ENCODE peak calls at places on chromosomes 4 and X, in nine cellular contexts. J is AG04450, I is mammary epithelial cell, Y is WERI-Rb-1, H is breast epithelium, V is hepatocyte, D is neural progenitor cell, F is pancreas, X is ovary. U is an unnamed sample.

GRCh38 chr4:172734555-172734954 is 434.1 kb upstream of the GALNT7 start:
- DNase-seq in I (no peak), F (no peak), V (no peak), Y (no peak), H (no peak), X (no peak), D (no peak), J (no peak), U (no peak)

GRCh38 chr4:159366966-159367365 is 264.1 kb downstream of the RAPGEF2 start:
- DNase-seq in Y (no peak), H (no peak), X (no peak), I (no peak), V (no peak), F (no peak), D (no peak), J (no peak), U (no peak)

GRCh38 chr4:6221296-6221850 is 21.0 kb upstream of the JAKMIP1 start:
- DNase-seq in I (no peak), Y (no peak), V (no peak), H (peak; percentile 9), F (no peak), D (peak; percentile 36), J (no peak), X (no peak), U (no peak)

GRCh38 chrX:4710618-4711433 is 997.4 kb upstream of the PRKX start:
- DNase-seq in D (peak; percentile 28), X (no peak), F (peak; percentile 31), J (no peak), Y (peak; percentile 12), V (peak; percentile 76), H (no peak), I (peak; percentile 80), U (no peak)

GRCh38 chr4:57424231-57424897 is 314.2 kb upstream of the IGFBP7 start:
- DNase-seq in J (no peak), D (no peak), H (no peak), F (peak; percentile 41), X (no peak), I (peak; percentile 90), V (peak; percentile 28), Y (no peak), U (no peak)

GRCh38 chrX:16433021-16433420 is 216.9 kb upstream of the S100G start:
- DNase-seq in H (no peak), I (no peak), Y (no peak), J (no peak), X (no peak), F (no peak), D (no peak), V (no peak), U (no peak)

GRCh38 chr4:157575339-157575738 is 354.8 kb downstream of the GRIA2 start:
- DNase-seq in J (no peak), D (no peak), I (no peak), F (no peak), Y (no peak), V (no peak), X (no peak), H (no peak), U (no peak)

GRCh38 chrX:74422576-74423288 is 1.4 kb downstream of the SLC16A2 start:
- DNase-seq in D (peak; percentile 78), I (peak; percentile 54), V (peak; percentile 74), Y (peak; percentile 59), X (peak; percentile 71), J (peak; percentile 37), F (peak; percentile 33), H (peak; percentile 52), U (no peak)

GRCh38 chrX:139091086-139091485 is 379.6 kb upstream of the FGF13 start:
- DNase-seq in H (no peak), D (no peak), J (no peak), V (no peak), X (no peak), Y (no peak), F (no peak), I (no peak), U (no peak)

GRCh38 chrX:139094671-139095592 is 383.4 kb upstream of the FGF13 start:
- DNase-seq in X (no peak), I (peak; percentile 57), H (no peak), J (no peak), D (no peak), Y (no peak), F (no peak), V (peak; percentile 23), U (no peak)

GRCh38 chrX:139093201-139093600 is 381.7 kb upstream of the FGF13 start:
- DNase-seq in X (no peak), Y (no peak), H (no peak), D (no peak), F (no peak), I (no peak), J (no peak), V (no peak), U (no peak)

GRCh38 chrX:139086243-139086642 is 374.7 kb upstream of the FGF13 start:
- DNase-seq in J (no peak), X (no peak), I (no peak), V (no peak), Y (no peak), D (no peak), F (no peak), H (no peak), U (no peak)

DNA sequence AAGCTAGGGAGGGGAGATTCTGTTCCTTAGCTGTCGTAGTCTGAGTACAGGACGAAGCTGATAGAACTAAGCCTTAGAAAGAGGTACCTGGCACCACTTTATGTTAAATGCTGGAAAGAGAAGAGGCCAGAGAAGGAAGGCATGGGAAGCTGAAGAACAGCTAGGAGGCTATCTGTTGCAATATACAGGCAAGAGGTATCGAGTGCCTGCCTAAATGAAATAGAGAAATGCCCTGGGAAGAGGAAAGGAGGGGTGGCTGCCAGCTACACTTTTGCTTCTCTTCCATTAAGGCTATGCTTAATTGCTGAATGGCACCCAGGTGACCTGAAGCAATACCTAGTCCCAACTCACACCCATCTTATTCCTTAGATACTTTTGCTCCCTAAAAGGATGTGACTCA is 380.4 kb upstream of the FGF13 start:
- DNase-seq in I (no peak), Y (no peak), F (no peak), H (no peak), D (no peak), V (no peak), J (no peak), X (no peak), U (no peak)
- TF ChIP-seq CTCF in I (no peak), Y (no peak), F (no peak), H (no peak), D (no peak), V (no peak), J (no peak), X (no peak), U (no peak)

DNA sequence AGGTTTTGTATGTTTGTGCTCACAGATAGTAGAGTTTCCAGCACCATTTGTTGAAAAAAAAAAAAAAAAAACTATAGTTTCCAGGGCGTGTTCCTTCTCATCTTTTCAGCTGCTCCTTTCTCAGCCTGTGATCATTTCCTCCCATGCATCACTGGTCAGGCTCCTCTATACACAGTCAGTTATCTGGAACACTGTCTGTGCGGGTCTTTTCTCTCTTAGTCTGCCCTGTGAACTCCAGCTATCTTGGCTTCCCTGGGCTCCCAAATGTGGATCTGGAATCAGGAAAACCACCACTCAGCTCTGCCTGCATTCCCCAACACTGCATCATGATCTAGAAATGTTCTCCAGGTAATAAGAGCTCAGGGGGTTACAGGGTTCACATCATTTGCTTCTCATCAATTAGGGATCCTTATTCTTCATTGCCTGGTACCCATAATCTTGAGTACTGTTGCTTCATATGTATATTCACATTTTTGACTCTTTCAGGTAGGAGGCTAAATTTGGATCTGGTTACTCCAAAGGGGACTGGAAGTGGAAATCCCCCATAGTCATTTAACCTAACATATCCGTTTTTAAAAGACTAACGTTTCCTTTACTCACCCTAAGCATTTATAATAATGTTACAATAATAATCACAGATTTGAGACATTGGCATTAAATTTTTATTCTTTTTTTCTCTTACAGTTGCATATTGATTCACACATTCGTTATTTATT is 221.8 kb upstream of the KLF3 start:
- DNase-seq in J (no peak), F (no peak), X (no peak), H (no peak), I (no peak), V (no peak), D (no peak), Y (no peak), U (no peak)
- H3K9me3 ChIP-seq in J (no peaks in the 10 kb centered on the region), F (no peaks in the 10 kb centered on the region), X (no peaks in the 10 kb centered on the region), H (no peaks in the 10 kb centered on the region), I (no peaks in the 10 kb centered on the region), V (no peaks in the 10 kb centered on the region), D (peaks cover 5% of the 10 kb centered on the region), Y (peaks cover 10% of the 10 kb centered on the region), U (peaks cover 8% of the 10 kb centered on the region)

GRCh38 chrX:120366794-120367193 is 4.9 kb downstream of the ATP1B4 start:
- DNase-seq in J (no peak), D (no peak), Y (no peak), I (no peak), V (no peak), X (no peak), F (no peak), H (no peak), U (no peak)

GRCh38 chrX:120365968-120366367 is 4.1 kb downstream of the ATP1B4 start:
- DNase-seq in X (no peak), D (no peak), J (no peak), Y (no peak), I (no peak), V (no peak), H (no peak), F (no peak), U (no peak)

GRCh38 chrX:120361906-120362305 is at the start of gene ATP1B4:
- DNase-seq in V (no peak), Y (no peak), D (no peak), X (no peak), I (no peak), F (no peak), J (no peak), H (no peak), U (no peak)

GRCh38 chrX:120367390-120368100 is 5.7 kb downstream of the ATP1B4 start:
- DNase-seq in Y (no peak), F (no peak), H (no peak), J (no peak), X (no peak), D (no peak), V (no peak), I (no peak), U (no peak)

GRCh38 chrX:120365320-120365719 is 3.4 kb downstream of the ATP1B4 start:
- DNase-seq in V (peak; percentile 38), X (peak; percentile 31), H (no peak), Y (peak; percentile 56), J (no peak), I (no peak), F (peak; percentile 14), D (peak; percentile 68), U (peak; percentile 30)
- TF ChIP-seq CTCF in V (peak; percentile 30), X (peak; percentile 10), H (no peak), Y (peak; percentile 62), J (peak; percentile 45), I (peak; percentile 57), F (peak; percentile 30), D (peak; percentile 61), U (peak; percentile 51)

GRCh38 chr4:49036528-49036927 is 50.5 kb downstream of the CWH43 start:
- DNase-seq in Y (no peak), D (no peak), F (no peak), J (no peak), X (no peak), I (no peak), H (no peak), V (no peak), U (no peak)

DNA sequence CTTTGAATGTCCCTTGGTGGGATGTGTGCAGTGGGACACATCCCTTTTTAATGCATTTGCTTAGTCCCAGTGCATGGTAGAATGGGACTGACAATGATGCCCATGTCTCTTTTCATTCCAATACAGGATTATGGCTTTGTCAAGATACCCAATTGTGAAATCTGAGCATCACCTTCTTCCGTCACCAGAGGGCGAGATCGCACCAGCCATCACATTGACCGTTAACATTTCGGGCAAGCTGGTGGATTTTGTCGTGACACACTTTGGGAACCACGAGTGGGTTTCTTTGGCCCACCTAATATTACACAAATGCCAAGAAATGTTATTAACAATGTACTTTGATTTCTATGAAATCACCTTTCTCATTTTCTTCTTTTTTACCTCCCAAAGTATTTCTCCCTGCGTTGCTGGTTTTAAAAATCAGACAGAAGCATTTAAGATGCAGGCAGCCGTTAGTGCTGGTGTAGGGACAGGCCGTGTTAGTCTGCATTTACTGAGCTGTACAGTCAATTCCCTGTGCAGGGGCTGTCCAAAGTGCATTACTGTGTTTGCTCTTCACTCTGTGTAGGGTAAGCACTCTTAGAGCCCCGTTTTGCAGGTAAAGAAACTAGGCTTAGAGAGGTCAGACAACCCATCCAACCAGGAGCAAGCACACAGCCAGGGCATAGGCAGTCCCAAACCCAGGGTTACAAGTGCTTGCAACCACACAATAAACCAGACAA is 46.5 kb downstream of the CWH43 start:
- DNase-seq in X (no peak), D (no peak), V (no peak), J (no peak), H (no peak), I (peak; percentile 21), F (no peak), Y (peak; percentile 34), U (no peak)
- H3K9me3 ChIP-seq in X (no peaks in the 10 kb centered on the region), D (peaks cover 16% of the 10 kb centered on the region), V (no peaks in the 10 kb centered on the region), J (no peaks in the 10 kb centered on the region), H (no peaks in the 10 kb centered on the region), I (no peaks in the 10 kb centered on the region), F (no peaks in the 10 kb centered on the region), Y (no peaks in the 10 kb centered on the region), U (no peaks in the 10 kb centered on the region)

U was measured in CD4-positive, alpha-beta T cell.